ENCODE peak calls at places on chromosome X, in ten cellular contexts. K is fibroblast of the aortic adventitia, Y is breast epithelium, R is sigmoid colon, P is AG10803, B is lung, E is HL-60, D is lower leg skin, Z is fibroblast of lung, J is PC-9. S is an unnamed sample.

GRCh38 chrX:21590012-21590776 is 67.9 kb downstream of the KLHL34 start:
- DNase-seq in K (no peak), Y (no peak), R (no peak), P (no peak), B (no peak), E (no peak), D (no peak), Z (no peak), J (no peak), S (no peak)

GRCh38 chrX:111483140-111483539 is 28.3 kb upstream of the SERTM2 start:
- DNase-seq in K (no peak), Y (no peak), R (no peak), P (no peak), B (no peak), E (no peak), D (no peak), Z (no peak), J (no peak), S (no peak)

GRCh38 chrX:110341189-110342035 is 17.2 kb upstream of the RTL9 start:
- DNase-seq in K (peak; percentile 86), Y (no peak), R (no peak), P (peak; percentile 91), B (no peak), E (no peak), D (no peak), Z (peak; percentile 85), J (peak; percentile 66), S (peak; percentile 72)

GRCh38 chrX:19729761-19730160 is 157.6 kb downstream of the SH3KBP1 start:
- DNase-seq in K (no peak), Y (no peak), R (no peak), P (no peak), B (no peak), E (no peak), D (no peak), Z (no peak), J (no peak), S (no peak)

GRCh38 chrX:152817082-152817744 is 13.3 kb downstream of the CETN2 start:
- DNase-seq in K (peak; percentile 60), Y (no peak), R (no peak), P (peak; percentile 37), B (no peak), E (no peak), D (no peak), Z (peak; percentile 29), J (no peak), S (peak; percentile 39)

GRCh38 chrX:53073115-53073581 is 9.0 kb upstream of the TSPYL2 start:
- DNase-seq in K (no peak), Y (no peak), R (no peak), P (no peak), B (no peak), E (no peak), D (no peak), Z (no peak), J (no peak), S (no peak)

GRCh38 chrX:71095971-71096701 is 485 bp downstream of the FOXO4 start:
- DNase-seq in K (peak; percentile 47), Y (peak; percentile 56), R (no peak), P (no peak), B (peak; percentile 51), E (no peak), D (no peak), Z (peak; percentile 47), J (no peak), S (no peak)

GRCh38 chrX:40164751-40165150 is 67.0 kb upstream of the BCOR start:
- DNase-seq in K (no peak), Y (no peak), R (no peak), P (no peak), B (no peak), E (no peak), D (no peak), Z (no peak), J (no peak), S (no peak)

GRCh38 chrX:34559325-34559724 is 97.8 kb downstream of the TMEM47 start:
- DNase-seq in K (peak; percentile 25), Y (no peak), R (no peak), P (peak; percentile 29), B (no peak), E (no peak), D (no peak), Z (peak; percentile 9), J (no peak), S (peak; percentile 7)

GRCh38 chrX:16743604-16744325 is 24.4 kb downstream of the SYAP1 start:
- DNase-seq in K (peak; percentile 72), Y (no peak), R (no peak), P (peak; percentile 62), B (no peak), E (no peak), D (no peak), Z (peak; percentile 90), J (peak; percentile 42), S (peak; percentile 89)

GRCh38 chrX:112025753-112026152 is 56.8 kb downstream of the TRPC5 start:
- DNase-seq in K (no peak), Y (no peak), R (no peak), P (no peak), B (no peak), E (no peak), D (no peak), Z (no peak), J (no peak), S (no peak)

GRCh38 chrX:48781705-48782104 is 4.7 kb upstream of the GATA1 start:
- DNase-seq in K (no peak), Y (no peak), R (no peak), P (no peak), B (no peak), E (no peak), D (no peak), Z (no peak), J (no peak), S (no peak)

GRCh38 chrX:68710870-68711576 is 63.6 kb downstream of the STARD8 start:
- DNase-seq in K (peak; percentile 66), Y (no peak), R (peak; percentile 77), P (peak; percentile 53), B (no peak), E (no peak), D (no peak), Z (peak; percentile 29), J (peak; percentile 50), S (peak; percentile 37)

GRCh38 chrX:68705986-68706385 is 58.5 kb downstream of the STARD8 start:
- DNase-seq in K (no peak), Y (no peak), R (no peak), P (no peak), B (no peak), E (no peak), D (no peak), Z (no peak), J (no peak), S (no peak)

GRCh38 chrX:68703849-68704248 is 56.4 kb downstream of the STARD8 start:
- DNase-seq in K (no peak), Y (no peak), R (no peak), P (no peak), B (no peak), E (no peak), D (no peak), Z (no peak), J (no peak), S (no peak)

GRCh38 chrX:68711845-68712244 is 64.4 kb downstream of the STARD8 start:
- DNase-seq in K (no peak), Y (no peak), R (no peak), P (no peak), B (no peak), E (no peak), D (no peak), Z (no peak), J (no peak), S (no peak)

DNA sequence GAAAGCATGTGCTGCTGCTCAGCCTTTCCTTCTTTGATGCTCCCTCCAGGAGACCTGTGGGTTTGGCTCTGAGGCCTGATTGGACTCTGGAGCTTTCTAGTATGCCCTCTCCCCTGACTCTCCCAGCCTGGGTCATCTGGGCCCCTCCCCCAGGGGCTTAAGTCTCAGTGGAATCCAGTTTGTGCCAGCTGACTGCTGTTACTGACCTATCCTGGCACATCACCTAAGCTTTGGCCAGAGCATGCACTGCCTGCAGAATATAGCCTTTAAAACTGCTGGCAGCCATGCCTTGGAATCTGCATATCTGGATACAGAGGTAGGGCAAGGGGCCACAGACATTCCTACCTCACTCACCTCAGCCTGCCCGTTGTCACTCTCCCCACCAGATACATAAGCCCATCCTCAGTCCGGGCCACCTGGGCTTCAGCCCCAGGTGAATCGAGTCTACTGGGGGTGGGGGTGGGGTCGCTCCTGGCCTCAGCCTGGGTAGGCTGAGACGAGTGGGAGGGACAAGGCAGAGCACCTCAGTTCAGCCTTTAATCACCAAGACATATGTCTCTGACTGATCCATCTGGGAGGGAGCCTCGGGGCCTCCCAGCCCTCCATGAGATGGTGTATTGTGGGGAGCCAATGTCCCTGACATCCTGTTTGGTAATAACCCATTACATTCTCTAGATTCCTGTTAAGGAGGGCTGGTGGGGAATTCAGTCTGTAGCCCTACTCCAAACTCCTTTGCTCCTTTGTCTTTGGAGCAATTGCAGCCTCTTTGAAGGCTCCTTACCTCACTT is 61.2 kb downstream of the STARD8 start:
- DNase-seq in K (no peak), Y (no peak), R (no peak), P (peak; percentile 63), B (no peak), E (no peak), D (no peak), Z (peak; percentile 34), J (no peak), S (no peak)
- H3K4me3 ChIP-seq in K (no peak overlapping the region), Y (no peak overlapping the region), R (no peak overlapping the region), P (no peak overlapping the region), B (no peak overlapping the region), E (no peak overlapping the region), D (no peak overlapping the region), Z (no peak overlapping the region), J (no peak overlapping the region), S (no peak overlapping the region)

GRCh38 chrX:131746491-131746968 is 202.7 kb downstream of the OR13H1 start:
- DNase-seq in K (peak; percentile 96), Y (no peak), R (peak; percentile 93), P (no peak), B (peak; percentile 85), E (no peak), D (peak; percentile 95), Z (peak; percentile 67), J (no peak), S (peak; percentile 88)
- TF ChIP-seq CTCF in K (peak; percentile 38), Y (no peak), R (no peak), P (no peak), B (peak; percentile 25), E (no peak), D (no peak), Z (no peak), J (no peak), S (peak; percentile 14)

GRCh38 chrX:51608766-51609165 is 9.9 kb downstream of the CENPVL3 start:
- DNase-seq in K (peak; percentile 5), Y (no peak), R (no peak), P (peak; percentile 33), B (no peak), E (no peak), D (no peak), Z (peak; percentile 33), J (no peak), S (no peak)
- H3K4me3 ChIP-seq in K (no peak overlapping the region), Y (no peak overlapping the region), R (no peak overlapping the region), P (no peak overlapping the region), B (no peak overlapping the region), E (no peak overlapping the region), D (no peak overlapping the region), Z (no peak overlapping the region), J (no peak overlapping the region), S (no peak overlapping the region)

DNA sequence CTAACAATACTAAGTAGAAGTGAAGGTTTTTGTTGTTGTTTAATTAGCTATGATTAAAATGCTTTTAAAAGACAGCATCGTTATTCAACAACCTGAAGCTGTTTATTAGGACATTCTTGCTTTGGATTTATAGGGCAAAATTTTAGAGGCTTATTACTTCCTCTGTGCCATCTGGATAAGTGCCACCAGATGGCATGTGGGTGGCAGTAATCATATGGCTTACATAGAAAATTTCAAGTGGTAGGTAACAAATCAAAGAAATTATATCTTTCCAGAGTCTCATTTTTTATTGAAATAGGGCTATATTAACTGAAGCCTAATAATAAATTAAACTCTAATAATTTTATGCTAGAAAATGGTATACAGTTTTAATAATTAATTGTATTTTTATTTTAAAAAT is 83.3 kb upstream of the HTR2C start:
- DNase-seq in K (no peak), Y (no peak), R (no peak), P (no peak), B (no peak), E (no peak), D (no peak), Z (no peak), J (no peak), S (no peak)
- TF ChIP-seq CTCF in K (no peak), Y (no peak), R (no peak), P (no peak), B (no peak), E (no peak), D (no peak), Z (no peak), J (peak; percentile 49), S (no peak)